ENCODE peak calls at places on chromosomes 12 and 14, in five cellular contexts. P is heart right ventricle, J is lower lobe of right lung, Q is GM06990, V is HCT116. F is an unnamed sample.

GRCh38 chr12:108733132-108733531 is 1.8 kb upstream of the CORO1C start:
- DNase-seq in P (no peak), Q (no peak), J (no peak), V (no peak), F (no peak)

GRCh38 chr14:73248294-73248868 is 11.1 kb downstream of the PAPLN start:
- DNase-seq in Q (peak), V (no peak), P (no peak), J (no peak), F (no peak)

GRCh38 chr14:52338282-52338681 is 24.2 kb downstream of the PTGER2 start:
- DNase-seq in Q (no peak), J (no peak), P (no peak), V (no peak), F (no peak)

GRCh38 chr14:90495357-90496276 is 98.8 kb downstream of the CALM1 start:
- DNase-seq in P (peak), V (no peak), J (no peak), Q (no peak), F (no peak)

GRCh38 chr12:57460457-57461325 is 1.1 kb downstream of the GLI1 start:
- DNase-seq in Q (no peak), J (no peak), V (no peak), P (no peak), F (no peak)

GRCh38 chr14:54355698-54356097 is 41.1 kb upstream of the CDKN3 start:
- DNase-seq in P (no peak), J (no peak), V (no peak), Q (no peak), F (no peak)

GRCh38 chr14:68527329-68527851 is 265.5 kb downstream of the ZFP36L1 start:
- DNase-seq in J (no peak), V (no peak), Q (no peak), P (no peak), F (no peak)

GRCh38 chr12:51827925-51828818 is 20.3 kb downstream of the FIGNL2 start:
- DNase-seq in P (no peak), Q (no peak), J (peak), V (no peak), F (no peak)

GRCh38 chr12:89694542-89694941 is 14.1 kb downstream of the ATP2B1 start:
- DNase-seq in V (no peak), J (no peak), P (no peak), Q (no peak), F (no peak)

GRCh38 chr12:76878045-76878898 is 547 bp downstream of the CSRP2 start:
- DNase-seq in V (peak), Q (peak), J (peak), P (no peak), F (no peak)

GRCh38 chr14:52244997-52245396 is 22.5 kb upstream of the PTGDR start:
- DNase-seq in P (no peak), V (no peak), Q (no peak), J (no peak), F (no peak)

GRCh38 chr14:56187736-56188135 is 69.5 kb downstream of the PELI2 start:
- DNase-seq in V (no peak), P (no peak), J (no peak), Q (no peak), F (no peak)

GRCh38 chr14:68507544-68508081 is 285.3 kb downstream of the ZFP36L1 start:
- DNase-seq in J (no peak), V (no peak), P (no peak), Q (no peak), F (no peak)

GRCh38 chr12:69266045-69266635 is 26.8 kb downstream of the CPSF6 start:
- DNase-seq in P (no peak), J (no peak), V (no peak), Q (no peak), F (no peak)

GRCh38 chr14:93115920-93116675 is at the start of gene ITPK1:
- DNase-seq in Q (peak), V (no peak), P (peak), J (peak), F (no peak)

GRCh38 chr14:24411468-24412454 is 13.0 kb downstream of the NYNRIN start:
- DNase-seq in Q (no peak), J (no peak), V (peak), P (no peak), F (no peak)

GRCh38 chr12:132689227-132689626 is 1.8 kb downstream of the PXMP2 start:
- DNase-seq in J (no peak), Q (no peak), V (no peak), P (no peak), F (no peak)

GRCh38 chr12:127389923-127390322 is 877.0 kb upstream of the TMEM132C start:
- DNase-seq in V (no peak), P (no peak), J (no peak), Q (no peak), F (no peak)

GRCh38 chr14:34234258-34234657 is 227.8 kb downstream of the SPTSSA start:
- DNase-seq in Q (no peak), P (peak), J (no peak), V (no peak), F (no peak)

GRCh38 chr12:100266163-100266801 is 597 bp downstream of the DEPDC4 start:
- DNase-seq in P (no peak), J (no peak), V (no peak), Q (no peak), F (no peak)

GRCh38 chr14:63134801-63135200 is 69.4 kb upstream of the RHOJ start:
- DNase-seq in Q (no peak), P (no peak), V (no peak), J (no peak), F (no peak)

GRCh38 chr12:108214486-108214885 is 85.4 kb downstream of the WSCD2 start:
- DNase-seq in P (peak), V (no peak), J (no peak), Q (no peak), F (no peak)

GRCh38 chr12:131264625-131265024 is 310.9 kb downstream of the ADGRD1 start:
- DNase-seq in V (no peak), P (no peak), Q (no peak), J (peak), F (no peak)

GRCh38 chr12:3554547-3555115 is 63.6 kb downstream of the PRMT8 start:
- DNase-seq in J (no peak), P (no peak), V (no peak), Q (no peak), F (no peak)

GRCh38 chr12:68119250-68119649 is 40.3 kb downstream of the IFNG start:
- DNase-seq in Q (no peak), V (no peak), P (no peak), J (no peak), F (no peak)

GRCh38 chr14:49505026-49505766 is 81.0 kb downstream of the RPS29 start:
- DNase-seq in P (no peak), J (no peak), Q (no peak), V (peak), F (no peak)

GRCh38 chr12:95205685-95206084 is 11.6 kb downstream of the FGD6 start:
- DNase-seq in V (no peak), Q (no peak), P (no peak), J (no peak), F (no peak)

GRCh38 chr14:24430143-24430681 is 458 bp downstream of the KHNYN start:
- DNase-seq in V (no peak), Q (peak), P (peak), J (peak), F (no peak)

DNA sequence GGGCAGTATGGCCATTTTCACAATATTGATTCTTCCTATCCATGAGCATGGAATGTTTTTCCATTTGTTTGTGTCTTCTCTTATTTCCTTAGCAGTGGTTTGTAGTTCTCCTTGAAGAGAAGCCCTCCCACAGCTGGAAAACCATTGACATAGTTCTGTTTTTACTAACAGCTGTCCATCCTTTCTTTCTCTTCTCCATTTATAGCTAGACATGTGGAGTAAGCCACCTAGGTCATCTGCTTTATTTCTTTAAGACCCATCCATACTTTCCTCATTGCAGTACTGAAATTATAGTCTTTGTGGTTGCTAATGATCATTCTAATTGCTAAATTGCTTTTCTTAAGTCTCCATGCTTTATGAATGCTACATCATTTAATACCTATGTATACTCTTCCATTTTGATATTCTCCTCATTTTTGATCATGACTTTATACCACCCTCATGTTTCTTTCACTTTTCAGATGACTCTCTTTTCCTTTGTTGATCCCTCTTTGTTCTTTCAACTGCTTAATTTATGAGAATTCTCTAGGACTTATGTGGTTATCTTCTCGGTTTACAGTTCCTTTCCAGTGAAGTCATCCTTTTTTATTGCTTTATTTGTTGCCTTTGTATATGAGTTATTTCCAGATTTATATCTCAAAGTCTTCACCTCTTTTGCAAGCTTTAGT is 114.2 kb downstream of the PCNX1 start:
- DNase-seq in J (no peak), Q (no peak), P (no peak), V (peak), F (no peak)
- TF ChIP-seq CTCF in J (no peak), Q (no peak), P (no peak), V (no peak), F (no peak)

GRCh38 chr14:30681752-30682355 is 59.7 kb downstream of the SCFD1 start:
- DNase-seq in V (peak), J (no peak), Q (no peak), P (no peak), F (no peak)
- TF ChIP-seq CTCF in V (peak), J (peak), Q (peak), P (peak), F (no peak)

DNA sequence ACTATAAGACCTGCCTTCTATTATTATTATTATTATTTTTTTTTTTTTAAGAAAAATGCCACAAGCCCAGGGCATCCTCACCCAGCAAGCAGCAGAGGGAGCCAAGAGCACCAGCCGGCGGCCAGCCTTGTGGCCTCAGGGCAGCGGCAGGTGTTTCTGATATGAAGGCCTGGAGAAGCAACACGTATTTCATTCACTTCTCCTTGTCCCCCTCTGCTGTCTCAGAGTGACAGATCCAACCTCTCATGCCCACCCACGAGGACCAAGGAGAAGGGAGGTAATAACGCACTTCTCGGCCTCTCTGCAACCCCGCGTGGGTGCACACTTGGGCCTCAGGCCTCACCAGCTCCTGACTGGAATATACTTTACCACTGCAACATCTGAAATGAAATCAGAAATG is 25.4 kb downstream of the CDC42BPB start:
- DNase-seq in Q (no peak), P (no peak), V (no peak), J (no peak), F (peak)
- TF ChIP-seq CTCF in Q (no peak), P (peak), V (peak), J (no peak), F (no peak)

DNA sequence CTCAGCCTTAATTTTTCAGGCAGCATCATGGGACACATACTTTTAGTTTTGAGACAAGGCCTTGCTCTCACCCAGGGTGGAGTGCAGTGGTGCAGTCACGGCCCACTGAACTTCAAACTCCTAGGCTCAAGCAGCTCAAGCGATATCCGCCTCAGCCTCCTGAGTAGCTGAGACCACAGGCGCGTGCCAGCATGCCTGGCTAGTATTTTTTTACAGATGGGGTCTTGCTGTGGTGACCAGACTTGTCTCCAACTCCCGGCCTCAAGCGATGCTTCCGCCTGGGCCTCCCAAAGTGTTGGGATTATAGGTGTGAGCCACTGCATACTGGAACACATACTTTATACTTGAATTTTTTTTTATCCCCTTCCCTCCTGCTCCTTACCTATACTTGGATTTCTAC is 2.8 kb downstream of the RDH5 start:
- DNase-seq in P (no peak), V (no peak), J (no peak), Q (no peak), F (no peak)
- TF ChIP-seq CTCF in P (no peak), V (no peak), J (no peak), Q (no peak), F (no peak)

GRCh38 chr14:78595797-78596196 is 425.6 kb downstream of the NRXN3 start:
- DNase-seq in P (no peak), V (no peak), Q (no peak), J (no peak), F (no peak)
- TF ChIP-seq CTCF in P (peak), V (no peak), Q (peak), J (no peak), F (no peak)

DNA sequence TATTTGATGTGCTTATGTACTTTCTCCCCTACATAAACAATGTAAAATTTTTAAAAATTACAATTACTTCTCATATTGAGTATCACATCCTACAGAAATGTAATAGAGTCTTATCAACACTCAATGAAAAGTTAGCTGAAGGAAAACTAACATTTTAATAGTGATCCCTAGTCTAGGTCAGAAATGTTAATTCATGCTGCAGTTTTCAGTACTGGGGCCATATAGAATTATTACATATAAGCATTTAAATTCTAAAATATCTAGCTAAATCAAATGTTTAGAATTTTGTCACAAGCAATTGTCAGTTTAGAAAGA is 37.8 kb downstream of the SLC6A15 start:
- DNase-seq in P (no peak), Q (no peak), J (no peak), V (no peak), F (no peak)
- TF ChIP-seq CTCF in P (no peak), Q (no peak), J (no peak), V (no peak), F (peak)

DNA sequence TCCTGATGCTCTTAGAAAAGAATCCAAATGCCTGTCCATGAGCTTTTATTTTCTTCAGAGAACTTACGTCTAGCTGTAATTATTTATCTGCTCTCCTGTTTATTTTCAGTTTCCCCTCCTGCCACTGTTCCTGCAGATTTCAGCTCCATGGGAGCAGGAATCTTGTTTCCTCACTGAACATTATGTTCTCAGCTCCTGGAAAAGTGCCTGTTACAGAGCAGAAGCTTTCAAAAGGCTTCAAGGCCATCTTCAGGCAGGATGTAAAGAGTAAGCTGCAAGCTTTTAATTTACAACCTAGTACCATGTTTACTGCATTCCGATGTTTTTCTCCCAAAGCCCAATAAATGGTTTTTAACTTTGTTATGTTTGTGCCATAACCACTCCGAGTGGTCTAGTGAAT is 98.4 kb upstream of the BTG1 start:
- DNase-seq in V (no peak), Q (no peak), P (peak), J (no peak), F (no peak)
- TF ChIP-seq CTCF in V (no peak), Q (no peak), P (no peak), J (no peak), F (no peak)

GRCh38 chr12:12608557-12608957 is 3.1 kb upstream of the CREBL2 start:
- DNase-seq in V (no peak), J (no peak), Q (peak), P (no peak), F (no peak)
- TF ChIP-seq CTCF in V (no peak), J (no peak), Q (peak), P (peak), F (no peak)

F was measured in CD14-positive monocyte.